ENCODE peak calls at places on chromosomes 13 and 19, in nine cellular contexts. X, C, W, Z, N, O, S, U and P are unnamed samples.

GRCh38 chr19:49642488-49643035 is 553 bp downstream of the SCAF1 start:
- DNase-seq in X (no peak), C (no peak), W (no peak), Z (no peak), N (no peak), O (no peak), S (no peak), U (no peak), P (peak)

GRCh38 chr19:48329167-48329891 is 4.0 kb downstream of the EMP3 start:
- DNase-seq in X (peak), C (peak), W (no peak), Z (no peak), N (peak), O (no peak), S (peak), U (no peak), P (peak)

GRCh38 chr13:21175656-21176194 is 627 bp downstream of the SKA3 start:
- DNase-seq in X (no peak), C (no peak), W (no peak), Z (no peak), N (peak), O (no peak), S (no peak), U (no peak), P (peak)

GRCh38 chr19:7637374-7638256 is 705 bp downstream of the STXBP2 start:
- DNase-seq in X (no peak), C (no peak), W (no peak), Z (no peak), N (peak), O (peak), S (no peak), U (peak), P (no peak)

GRCh38 chr19:57348136-57348535 is 2.9 kb upstream of the ZNF304 start:
- DNase-seq in X (no peak), C (peak), W (no peak), Z (no peak), N (peak), O (no peak), S (no peak), U (no peak), P (no peak)

GRCh38 chr13:41988244-41988643 is 27.3 kb upstream of the VWA8 start:
- DNase-seq in X (no peak), C (no peak), W (no peak), Z (no peak), N (no peak), O (no peak), S (no peak), U (no peak), P (no peak)

GRCh38 chr19:10009269-10009665 is 1.0 kb downstream of the COL5A3 start:
- DNase-seq in X (no peak), C (peak), W (no peak), Z (no peak), N (peak), O (no peak), S (peak), U (no peak), P (peak)

GRCh38 chr13:19845758-19846157 is 17.7 kb downstream of the ZMYM5 start:
- DNase-seq in X (no peak), C (peak), W (no peak), Z (peak), N (peak), O (no peak), S (no peak), U (peak), P (peak)

GRCh38 chr13:60520902-60521563 is 124.0 kb downstream of the TDRD3 start:
- DNase-seq in X (no peak), C (no peak), W (no peak), Z (no peak), N (no peak), O (no peak), S (no peak), U (no peak), P (no peak)

GRCh38 chr13:49759503-49759902 is 33.0 kb downstream of the KPNA3 start:
- DNase-seq in X (no peak), C (peak), W (no peak), Z (no peak), N (peak), O (no peak), S (no peak), U (no peak), P (peak)